ENCODE peak calls at places on chromosomes 12 and 14, in six cellular contexts. Z, I, E, B, M and W are unnamed samples.

GRCh38 chr12:104218935-104219334 is 3.4 kb downstream of the TXNRD1 start:
- DNase-seq in E (no peak), Z (peak), B (no peak), I (no peak), M (no peak), W (no peak)

GRCh38 chr14:29643415-29644206 is 284.0 kb downstream of the PRKD1 start:
- DNase-seq in B (no peak), Z (peak), I (no peak), E (no peak), M (no peak), W (no peak)

GRCh38 chr12:8647968-8648367 is 14.7 kb downstream of the MFAP5 start:
- DNase-seq in Z (no peak), E (no peak), M (no peak), B (no peak), I (no peak), W (no peak)

GRCh38 chr12:109888179-109889020 is 8.1 kb upstream of the GLTP start:
- DNase-seq in Z (peak), B (peak), I (no peak), E (no peak), M (no peak), W (peak)

GRCh38 chr12:123099556-123100192 is 51.2 kb downstream of the PITPNM2 start:
- DNase-seq in B (no peak), Z (no peak), M (no peak), E (no peak), I (no peak), W (no peak)

GRCh38 chr14:86990396-86990795 is 1002.6 kb downstream of the GALC start:
- DNase-seq in B (no peak), I (no peak), M (no peak), E (no peak), Z (peak), W (no peak)

GRCh38 chr12:80802652-80803051 is 85.9 kb downstream of the MYF5 start:
- DNase-seq in I (no peak), E (no peak), Z (no peak), B (no peak), M (no peak), W (no peak)

GRCh38 chr12:578743-579449 is 84.3 kb downstream of the NINJ2 start:
- DNase-seq in B (no peak), E (no peak), Z (peak), I (no peak), M (no peak), W (no peak)

GRCh38 chr12:108640802-108641445 is 7.2 kb upstream of the SELPLG start:
- DNase-seq in E (no peak), I (no peak), Z (peak), B (no peak), M (no peak), W (no peak)

GRCh38 chr12:50088577-50089335 is 3.6 kb downstream of the SMARCD1 start:
- DNase-seq in Z (peak), I (peak), E (peak), B (no peak), M (no peak), W (no peak)

DNA sequence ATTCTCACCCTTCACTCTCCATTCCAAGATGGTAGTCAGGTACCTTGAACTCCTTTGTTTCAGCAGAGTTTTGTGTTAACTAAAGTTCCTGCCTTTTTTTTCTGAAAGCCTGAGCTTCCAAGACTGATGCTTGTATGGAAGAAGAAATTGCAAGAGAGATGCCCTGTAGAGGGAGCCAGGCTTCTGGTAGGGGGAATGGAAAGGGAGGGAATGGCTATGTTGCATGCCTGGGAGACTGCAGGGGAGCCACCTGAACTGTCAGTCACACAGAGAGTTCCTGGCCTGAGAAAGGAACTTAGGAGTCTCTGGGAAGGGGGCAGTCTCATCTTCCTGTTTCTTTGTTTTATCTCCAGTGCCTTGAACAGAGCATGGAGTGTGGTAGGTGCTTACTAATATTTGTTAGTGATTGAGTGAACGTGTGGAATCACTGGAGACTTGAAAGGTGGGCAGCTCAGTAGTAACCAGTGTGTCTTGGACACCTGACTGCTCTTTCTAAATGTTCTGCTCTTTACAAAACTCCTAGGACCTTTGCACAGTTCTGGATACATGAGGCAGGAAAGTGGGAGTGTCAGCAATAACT is 132.2 kb downstream of the ANO4 start:
- DNase-seq in M (no peak), E (peak), B (no peak), Z (peak), I (no peak), W (no peak)
- TF ChIP-seq CTCF in M (no peak), E (no peak), B (no peak), Z (peak), I (no peak), W (no peak)

GRCh38 chr12:29782821-29783772 is 645 bp downstream of the TMTC1 start:
- DNase-seq in Z (no peak), M (peak), E (peak), B (no peak), I (peak), W (no peak)
- TF ChIP-seq CTCF in Z (no peak), M (no peak), E (no peak), B (no peak), I (no peak), W (no peak)

GRCh38 chr12:6278439-6279255 is 31.8 kb upstream of the PLEKHG6 start:
- DNase-seq in B (no peak), E (peak), I (peak), Z (peak), M (peak), W (peak)
- TF ChIP-seq CTCF in B (peak), E (peak), I (peak), Z (peak), M (peak), W (peak)

DNA sequence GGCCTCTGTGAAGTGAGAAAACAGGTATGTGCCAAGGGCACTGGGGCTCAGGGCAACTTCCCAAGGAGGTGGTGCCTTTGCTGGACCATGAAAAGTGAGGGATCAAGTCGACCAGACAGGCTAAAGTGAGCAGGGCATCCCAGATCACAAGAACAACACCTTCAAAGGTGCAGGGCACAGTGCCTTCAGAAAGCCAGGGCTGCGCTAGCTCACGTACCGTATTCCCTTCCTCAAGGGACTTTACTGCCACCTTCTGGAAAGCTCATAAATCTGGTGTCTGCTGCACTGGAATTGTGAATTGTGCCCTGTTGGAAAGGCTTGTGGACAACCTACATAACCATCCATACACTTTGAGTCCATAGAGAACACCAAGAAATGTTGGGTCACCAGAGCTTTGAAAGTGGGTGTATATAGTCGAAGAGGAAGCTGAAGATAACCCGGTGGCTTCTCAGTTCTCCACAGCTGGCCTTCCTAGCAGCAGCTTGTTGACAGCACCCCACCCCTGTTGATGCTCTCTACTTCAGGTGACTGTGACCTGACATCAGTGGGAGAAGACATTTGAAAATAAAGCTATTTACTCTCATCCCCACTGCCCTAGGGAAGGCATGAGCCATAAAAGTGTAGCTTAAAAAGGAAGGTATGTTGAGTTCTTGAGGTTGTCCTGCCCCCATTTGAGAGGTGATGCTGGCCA is 24.5 kb downstream of the FIGNL2 start:
- DNase-seq in I (no peak), Z (peak), E (peak), M (no peak), B (peak), W (no peak)
- TF ChIP-seq CTCF in I (peak), Z (peak), E (peak), M (no peak), B (peak), W (no peak)

DNA sequence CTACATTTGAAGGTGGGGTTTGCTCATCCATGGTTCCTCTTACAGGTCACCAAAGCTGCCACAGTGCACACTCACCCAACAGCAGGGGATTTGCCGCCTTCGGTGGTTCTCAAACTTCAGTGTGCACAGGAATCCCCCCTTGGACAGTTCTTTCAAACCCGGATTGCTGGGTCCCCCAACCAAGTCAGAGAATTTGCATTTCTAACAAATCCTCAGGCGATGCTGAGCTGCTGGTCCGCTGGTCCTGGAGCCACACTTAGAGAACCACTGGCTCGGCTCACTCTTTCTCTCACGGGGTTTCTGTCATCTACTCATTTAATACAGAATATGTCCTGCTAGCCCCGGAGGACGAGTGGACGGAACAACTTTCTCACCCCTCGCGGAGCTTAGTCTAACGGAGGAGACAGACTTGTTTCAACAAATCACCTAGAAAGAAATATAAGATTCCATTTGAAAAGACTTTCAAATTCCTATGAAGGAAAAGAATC is 24.1 kb upstream of the ZFP36L1 start:
- DNase-seq in E (no peak), Z (no peak), I (no peak), M (no peak), B (no peak), W (no peak)
- TF ChIP-seq CTCF in E (peak), Z (no peak), I (no peak), M (peak), B (no peak), W (peak)

DNA sequence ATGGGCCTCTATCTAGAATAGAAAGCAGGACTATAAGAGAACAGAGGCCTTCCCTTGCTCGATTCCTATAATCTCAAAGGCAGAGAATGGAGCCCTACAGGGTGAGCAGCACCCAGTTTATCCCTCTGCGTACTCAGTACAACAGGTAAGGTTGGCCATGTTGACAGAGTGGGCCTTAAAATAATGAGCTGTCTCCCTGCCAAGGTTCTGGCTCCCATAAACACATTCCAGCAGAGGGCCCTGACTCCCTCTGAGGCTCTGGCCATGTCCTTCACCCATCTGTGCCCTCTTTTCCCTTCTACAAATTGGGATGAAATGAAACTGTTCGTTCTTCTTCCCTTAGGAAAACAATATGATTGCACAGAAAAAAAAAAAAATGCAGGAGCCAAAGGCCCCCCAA is 16.9 kb upstream of the PNMA1 start:
- DNase-seq in I (no peak), B (no peak), M (no peak), Z (no peak), E (no peak), W (no peak)
- TF ChIP-seq CTCF in I (no peak), B (no peak), M (no peak), Z (no peak), E (no peak), W (no peak)

GRCh38 chr12:90945070-90945649 is 9.8 kb downstream of the CCER1 start:
- DNase-seq in B (no peak), I (no peak), M (no peak), E (no peak), Z (peak), W (no peak)
- TF ChIP-seq CTCF in B (peak), I (peak), M (peak), E (peak), Z (peak), W (peak)